ENCODE peak calls at places on chromosomes 6 and 20, in four cellular contexts. M is WTC11; Y is activated CD4-positive, CD25-positive, alpha-beta regulatory T cell treated with anti-CD3 and anti-CD28 coated beads, Interleukin-2, amount 50 U/mL, for 16 hours; Q is brain microvascular endothelial cell. Z is an unnamed sample.

GRCh38 chr6:1499798-1500197 is 109.9 kb upstream of the FOXC1 start:
- DNase-seq in M (no peak), Y (no peak), Q (no peak), Z (peak)

GRCh38 chr6:159522877-159523547 is 170.0 kb downstream of the SOD2 start:
- DNase-seq in Q (no peak), Y (no peak), M (no peak), Z (no peak)

GRCh38 chr20:47318596-47319516 is 37.6 kb downstream of the ZMYND8 start:
- DNase-seq in M (peak), Q (peak), Y (no peak), Z (peak)

GRCh38 chr20:25584905-25585704 is at the start of gene NINL:
- DNase-seq in Q (no peak), M (peak), Y (no peak), Z (peak)

GRCh38 chr20:23291575-23292240 is 58.9 kb upstream of the NXT1 start:
- DNase-seq in M (no peak), Y (no peak), Q (no peak), Z (no peak)

GRCh38 chr6:2114100-2114499 is 131.3 kb downstream of the GMDS start:
- DNase-seq in Q (no peak), Y (no peak), M (no peak), Z (no peak)

GRCh38 chr6:140051521-140052455 is 677.3 kb upstream of the CITED2 start:
- DNase-seq in Y (no peak), M (no peak), Q (peak), Z (peak)

GRCh38 chr6:16762547-16763477 is 1.6 kb upstream of the ATXN1 start:
- DNase-seq in Y (peak), Q (peak), M (peak), Z (peak)

GRCh38 chr6:169793408-169793807 is 42.0 kb downstream of the ERMARD start:
- DNase-seq in Y (no peak), Q (no peak), M (no peak), Z (no peak)

GRCh38 chr20:43983359-43983758 is 68.7 kb downstream of the TOX2 start:
- DNase-seq in M (peak), Y (no peak), Q (no peak), Z (no peak)

GRCh38 chr6:162973141-162973872 is 245.5 kb downstream of the PACRG start:
- DNase-seq in M (no peak), Y (no peak), Q (no peak), Z (no peak)

GRCh38 chr6:25056130-25056529 is 120.4 kb upstream of the RIPOR2 start:
- DNase-seq in Q (no peak), Y (peak), M (no peak), Z (no peak)

GRCh38 chr6:119346914-119347313 is 2.6 kb downstream of the MAN1A1 start:
- DNase-seq in Y (no peak), Q (no peak), M (no peak), Z (no peak)

GRCh38 chr20:37781626-37782025 is 87.8 kb downstream of the CTNNBL1 start:
- DNase-seq in Y (no peak), M (no peak), Q (no peak), Z (peak)

GRCh38 chr20:48791014-48791413 is 36.8 kb downstream of the PREX1 start:
- DNase-seq in M (no peak), Q (no peak), Y (no peak), Z (no peak)

GRCh38 chr6:138645976-138646640 is 127.5 kb upstream of the CCDC28A start:
- DNase-seq in Q (no peak), Y (no peak), M (no peak), Z (peak)

GRCh38 chr6:170230520-170231390 is 60.1 kb downstream of the DLL1 start:
- DNase-seq in Y (no peak), M (no peak), Q (no peak), Z (no peak)

GRCh38 chr6:163122365-163122764 is 292.2 kb upstream of the QKI start:
- DNase-seq in Y (no peak), Q (no peak), M (no peak), Z (no peak)

GRCh38 chr20:50288128-50288623 is 97.5 kb downstream of the CEBPB start:
- DNase-seq in Q (no peak), M (no peak), Y (no peak), Z (no peak)

GRCh38 chr6:108876929-108877775 is 28.9 kb downstream of the ARMC2 start:
- DNase-seq in Q (peak), Y (no peak), M (no peak), Z (peak)

GRCh38 chr6:169669889-169670288 is 31.9 kb downstream of the WDR27 start:
- DNase-seq in Q (peak), Y (no peak), M (no peak), Z (peak)

GRCh38 chr20:18428490-18429173 is 38.2 kb downstream of the DZANK1 start:
- DNase-seq in Y (no peak), Q (peak), M (no peak), Z (peak)

GRCh38 chr6:136646377-136646776 is 96.2 kb upstream of the MAP7 start:
- DNase-seq in Q (no peak), M (no peak), Y (no peak), Z (peak)

GRCh38 chr20:63739129-63740069 is at the start of gene SLC2A4RG:
- DNase-seq in M (peak), Y (no peak), Q (no peak), Z (peak)

GRCh38 chr6:90574610-90575009 is 12.3 kb downstream of the MAP3K7 start:
- DNase-seq in Q (peak), Y (no peak), M (no peak), Z (peak)

GRCh38 chr6:45479834-45480696 is 102.3 kb upstream of the SUPT3H start:
- DNase-seq in M (no peak), Q (peak), Y (no peak), Z (peak)

GRCh38 chr6:37021356-37022129 is 16.1 kb downstream of the FGD2 start:
- DNase-seq in M (peak), Q (peak), Y (peak), Z (peak)

GRCh38 chr6:19332806-19333460 is 504.2 kb upstream of the ID4 start:
- DNase-seq in Y (no peak), M (no peak), Q (no peak), Z (no peak)

GRCh38 chr20:59371429-59371828 is 71.0 kb downstream of the EDN3 start:
- DNase-seq in Y (no peak), Q (no peak), M (no peak), Z (no peak)

GRCh38 chr6:46719099-46719498 is 16.1 kb downstream of the PLA2G7 start:
- DNase-seq in M (no peak), Y (no peak), Q (peak), Z (peak)

GRCh38 chr6:10403385-10404106 is 11.3 kb downstream of the TFAP2A start:
- DNase-seq in M (no peak), Y (no peak), Q (peak), Z (peak)

GRCh38 chr20:49281059-49281912 is 3.4 kb upstream of the ZNFX1 start:
- DNase-seq in Y (no peak), M (peak), Q (peak), Z (no peak)

GRCh38 chr6:117483645-117484016 is 1.2 kb downstream of the DCBLD1 start:
- DNase-seq in M (no peak), Q (no peak), Y (no peak), Z (no peak)

GRCh38 chr6:130598021-130598989 is 228.9 kb upstream of the SMLR1 start:
- DNase-seq in M (no peak), Y (no peak), Q (peak), Z (peak)

Z was measured in cardiac fibroblast.